ENCODE peak calls at places on chromosomes 4 and X, in five cellular contexts. C is transverse colon; F is H4; X is stimulated activated CD8-positive, alpha-beta memory T cell treated with anti-CD3 and anti-CD28 coated beads, Interleukin-7, amount 100 ng/mL, for 1 hour; N is RWPE1. G is an unnamed sample.

GRCh38 chr4:17867259-17867658 is 56.5 kb downstream of the NCAPG start:
- DNase-seq in C (no peak), X (no peak), F (no peak), N (no peak), G (no peak)

GRCh38 chr4:83561381-83561780 is 25.5 kb downstream of the GPAT3 start:
- DNase-seq in X (no peak), N (peak; percentile 68), F (peak; percentile 73), C (peak; percentile 13), G (no peak)

GRCh38 chr4:17667653-17668201 is 53.3 kb downstream of the MED28 start:
- DNase-seq in F (no peak), C (no peak), N (no peak), X (no peak), G (no peak)

GRCh38 chrX:51825432-51825831 is 68.0 kb upstream of the MAGED1 start:
- DNase-seq in N (no peak), X (no peak), C (no peak), F (no peak), G (no peak)

GRCh38 chr4:11801466-11802446 is 373.1 kb upstream of the HS3ST1 start:
- DNase-seq in F (no peak), X (no peak), N (no peak), C (no peak), G (no peak)

GRCh38 chr4:137253949-137254348 is 278.3 kb downstream of the PCDH18 start:
- DNase-seq in X (no peak), F (peak; percentile 3), N (no peak), C (no peak), G (peak; percentile 22)

GRCh38 chrX:115650449-115650848 is 89.5 kb downstream of the PLS3 start:
- DNase-seq in X (no peak), N (no peak), F (no peak), C (no peak), G (no peak)

GRCh38 chr4:169485084-169485483 is 127.3 kb downstream of the NEK1 start:
- DNase-seq in C (no peak), F (no peak), N (no peak), X (no peak), G (no peak)

GRCh38 chr4:42492977-42493376 is 95.7 kb downstream of the SHISA3 start:
- DNase-seq in X (no peak), N (no peak), C (peak; percentile 24), F (no peak), G (no peak)

GRCh38 chr4:185437809-185438208 is 12.0 kb upstream of the UFSP2 start:
- DNase-seq in F (no peak), N (no peak), C (no peak), X (no peak), G (no peak)

GRCh38 chr4:76028242-76028859 is 5.1 kb upstream of the CXCL10 start:
- DNase-seq in F (no peak), N (no peak), C (no peak), X (no peak), G (no peak)

GRCh38 chr4:163590103-163590502 is 95.6 kb downstream of the TMA16 start:
- DNase-seq in C (no peak), F (no peak), X (no peak), N (no peak), G (no peak)

GRCh38 chr4:47315346-47315745 is 148.2 kb downstream of the COMMD8 start:
- DNase-seq in N (peak; percentile 5), X (no peak), F (peak; percentile 26), C (no peak), G (no peak)